ENCODE peak calls at places on chromosomes 6 and 20, in ten cellular contexts. One of them, this sample, is unnamed.

GRCh38 chr6:126550323-126550722 is 210.4 kb downstream of the CENPW start:
- DNase-seq in fibroblast of mammary gland: no peak
- DNase-seq in fibroblast of pulmonary artery: no peak
- DNase-seq in mucosa of descending colon: no peak
- DNase-seq in neural crest cell: no peak
- DNase-seq in RWPE1: no peak
- DNase-seq in endothelial cell of umbilical vein: no peak
- DNase-seq in heart right ventricle: no peak
- DNase-seq in HCT116: no peak
- DNase-seq in lower lobe of right lung: no peak
- DNase-seq in this sample: no peak

GRCh38 chr20:23649242-23649641 is 11.5 kb upstream of the CST3 start:
- DNase-seq in fibroblast of mammary gland: no peak
- DNase-seq in fibroblast of pulmonary artery: no peak
- DNase-seq in mucosa of descending colon: no peak
- DNase-seq in neural crest cell: no peak
- DNase-seq in RWPE1: no peak
- DNase-seq in endothelial cell of umbilical vein: no peak
- DNase-seq in heart right ventricle: no peak
- DNase-seq in HCT116: no peak
- DNase-seq in lower lobe of right lung: no peak
- DNase-seq in this sample: no peak

GRCh38 chr20:50826121-50826520 is 31.3 kb downstream of the BCAS4 start:
- DNase-seq in fibroblast of mammary gland: peak; percentile 51
- DNase-seq in fibroblast of pulmonary artery: no peak
- DNase-seq in mucosa of descending colon: no peak
- DNase-seq in neural crest cell: no peak
- DNase-seq in RWPE1: no peak
- DNase-seq in endothelial cell of umbilical vein: no peak
- DNase-seq in heart right ventricle: no peak
- DNase-seq in HCT116: no peak
- DNase-seq in lower lobe of right lung: no peak
- DNase-seq in this sample: no peak

GRCh38 chr20:54197621-54198604 is 10.0 kb upstream of the PFDN4 start:
- DNase-seq in fibroblast of mammary gland: peak; percentile 74
- DNase-seq in fibroblast of pulmonary artery: peak; percentile 80
- DNase-seq in mucosa of descending colon: no peak
- DNase-seq in neural crest cell: no peak
- DNase-seq in RWPE1: peak; percentile 78
- DNase-seq in endothelial cell of umbilical vein: no peak
- DNase-seq in heart right ventricle: no peak
- DNase-seq in HCT116: no peak
- DNase-seq in lower lobe of right lung: no peak
- DNase-seq in this sample: peak; percentile 74

GRCh38 chr6:150004101-150004782 is 21.1 kb downstream of the RAET1L start:
- DNase-seq in fibroblast of mammary gland: no peak
- DNase-seq in fibroblast of pulmonary artery: no peak
- DNase-seq in mucosa of descending colon: no peak
- DNase-seq in neural crest cell: no peak
- DNase-seq in RWPE1: no peak
- DNase-seq in endothelial cell of umbilical vein: no peak
- DNase-seq in heart right ventricle: no peak
- DNase-seq in HCT116: no peak
- DNase-seq in lower lobe of right lung: no peak
- DNase-seq in this sample: no peak

GRCh38 chr20:25223179-25223661 is 24.7 kb upstream of the PYGB start:
- DNase-seq in fibroblast of mammary gland: peak; percentile 74
- DNase-seq in fibroblast of pulmonary artery: peak; percentile 90
- DNase-seq in mucosa of descending colon: peak; percentile 66
- DNase-seq in neural crest cell: no peak
- DNase-seq in RWPE1: peak; percentile 96
- DNase-seq in endothelial cell of umbilical vein: peak; percentile 61
- DNase-seq in heart right ventricle: no peak
- DNase-seq in HCT116: peak; percentile 76
- DNase-seq in lower lobe of right lung: no peak
- DNase-seq in this sample: peak; percentile 66

GRCh38 chr20:49318430-49319203 is 40.8 kb upstream of the ZNFX1 start:
- DNase-seq in fibroblast of mammary gland: no peak
- DNase-seq in fibroblast of pulmonary artery: no peak
- DNase-seq in mucosa of descending colon: no peak
- DNase-seq in neural crest cell: no peak
- DNase-seq in RWPE1: no peak
- DNase-seq in endothelial cell of umbilical vein: no peak
- DNase-seq in heart right ventricle: no peak
- DNase-seq in HCT116: no peak
- DNase-seq in lower lobe of right lung: peak; percentile 54
- DNase-seq in this sample: no peak

GRCh38 chr20:63011798-63012197 is 5.0 kb upstream of the BHLHE23 start:
- DNase-seq in fibroblast of mammary gland: no peak
- DNase-seq in fibroblast of pulmonary artery: no peak
- DNase-seq in mucosa of descending colon: no peak
- DNase-seq in neural crest cell: no peak
- DNase-seq in RWPE1: no peak
- DNase-seq in endothelial cell of umbilical vein: no peak
- DNase-seq in heart right ventricle: no peak
- DNase-seq in HCT116: no peak
- DNase-seq in lower lobe of right lung: no peak
- DNase-seq in this sample: no peak

GRCh38 chr6:1267057-1267732 is 44.7 kb upstream of the FOXQ1 start:
- DNase-seq in fibroblast of mammary gland: peak; percentile 36
- DNase-seq in fibroblast of pulmonary artery: no peak
- DNase-seq in mucosa of descending colon: no peak
- DNase-seq in neural crest cell: no peak
- DNase-seq in RWPE1: peak; percentile 80
- DNase-seq in endothelial cell of umbilical vein: no peak
- DNase-seq in heart right ventricle: no peak
- DNase-seq in HCT116: no peak
- DNase-seq in lower lobe of right lung: no peak
- DNase-seq in this sample: peak; percentile 28

DNA sequence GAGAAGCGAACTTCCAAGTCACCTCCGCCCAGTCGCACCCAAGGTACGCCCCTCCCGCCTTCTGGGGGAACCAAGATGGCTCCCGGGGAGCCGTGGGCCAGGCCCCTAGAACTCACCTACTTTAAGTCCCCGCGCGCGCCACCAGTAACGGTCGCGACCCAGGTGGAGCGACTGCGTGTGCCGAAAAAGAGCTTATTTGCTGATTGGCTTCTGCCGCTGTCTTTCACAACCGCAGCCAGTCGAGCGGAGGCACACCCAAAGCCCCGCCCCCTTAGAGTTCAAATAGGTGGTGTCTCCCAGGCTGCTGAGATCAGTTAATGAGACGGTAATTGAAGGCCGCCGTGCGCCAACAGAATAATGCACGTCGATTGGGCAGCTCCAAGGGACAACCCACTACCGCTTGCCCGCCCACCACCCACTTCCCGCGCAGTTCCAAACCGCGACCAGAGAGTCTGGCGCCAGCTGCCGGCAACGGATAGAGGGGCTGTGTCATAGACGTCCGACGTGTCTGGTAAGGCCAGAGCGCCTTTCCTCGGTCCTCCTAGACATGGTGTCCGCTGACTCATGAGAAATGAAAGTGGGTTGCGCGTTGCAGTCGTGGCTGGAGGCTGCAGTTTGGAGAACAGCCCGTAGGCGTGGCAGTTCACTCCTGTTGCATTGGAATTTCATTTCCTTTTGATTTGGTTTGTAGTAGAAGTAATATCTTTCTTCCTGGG is at the start of gene MDC1:
- DNase-seq in fibroblast of mammary gland: peak; percentile 100
- DNase-seq in fibroblast of pulmonary artery: peak; percentile 100
- DNase-seq in mucosa of descending colon: peak; percentile 99
- DNase-seq in neural crest cell: peak; percentile 92
- DNase-seq in RWPE1: peak; percentile 96
- DNase-seq in endothelial cell of umbilical vein: peak; percentile 100
- DNase-seq in heart right ventricle: peak; percentile 100
- DNase-seq in HCT116: peak; percentile 100
- DNase-seq in lower lobe of right lung: peak; percentile 100
- DNase-seq in this sample: peak; percentile 99
- TF ChIP-seq CTCF in fibroblast of mammary gland: peak; percentile 11
- TF ChIP-seq CTCF in fibroblast of pulmonary artery: peak; percentile 33
- TF ChIP-seq CTCF in mucosa of descending colon: peak; percentile 52
- TF ChIP-seq CTCF in neural crest cell: peak; percentile 52
- TF ChIP-seq CTCF in RWPE1: no peak
- TF ChIP-seq CTCF in endothelial cell of umbilical vein: no peak
- TF ChIP-seq CTCF in heart right ventricle: peak; percentile 44
- TF ChIP-seq CTCF in HCT116: no peak
- TF ChIP-seq CTCF in lower lobe of right lung: peak; percentile 59
- TF ChIP-seq CTCF in this sample: no peak

GRCh38 chr20:46307139-46307998 is 929 bp downstream of the CDH22 start:
- DNase-seq in fibroblast of mammary gland: peak; percentile 48
- DNase-seq in fibroblast of pulmonary artery: peak; percentile 48
- DNase-seq in mucosa of descending colon: peak; percentile 68
- DNase-seq in neural crest cell: peak; percentile 51
- DNase-seq in RWPE1: peak; percentile 87
- DNase-seq in endothelial cell of umbilical vein: peak; percentile 22
- DNase-seq in heart right ventricle: no peak
- DNase-seq in HCT116: no peak
- DNase-seq in lower lobe of right lung: peak; percentile 72
- DNase-seq in this sample: peak; percentile 85

GRCh38 chr20:46309945-46310344 is 1.6 kb upstream of the CDH22 start:
- DNase-seq in fibroblast of mammary gland: no peak
- DNase-seq in fibroblast of pulmonary artery: no peak
- DNase-seq in mucosa of descending colon: no peak
- DNase-seq in neural crest cell: no peak
- DNase-seq in RWPE1: no peak
- DNase-seq in endothelial cell of umbilical vein: no peak
- DNase-seq in heart right ventricle: no peak
- DNase-seq in HCT116: no peak
- DNase-seq in lower lobe of right lung: no peak
- DNase-seq in this sample: no peak

GRCh38 chr20:46307999-46308257 is 370 bp downstream of the CDH22 start:
- DNase-seq in fibroblast of mammary gland: no peak
- DNase-seq in fibroblast of pulmonary artery: no peak
- DNase-seq in mucosa of descending colon: no peak
- DNase-seq in neural crest cell: no peak
- DNase-seq in RWPE1: no peak
- DNase-seq in endothelial cell of umbilical vein: no peak
- DNase-seq in heart right ventricle: no peak
- DNase-seq in HCT116: no peak
- DNase-seq in lower lobe of right lung: no peak
- DNase-seq in this sample: no peak

GRCh38 chr20:46306743-46307138 is 1.6 kb downstream of the CDH22 start:
- DNase-seq in fibroblast of mammary gland: no peak
- DNase-seq in fibroblast of pulmonary artery: no peak
- DNase-seq in mucosa of descending colon: no peak
- DNase-seq in neural crest cell: no peak
- DNase-seq in RWPE1: no peak
- DNase-seq in endothelial cell of umbilical vein: no peak
- DNase-seq in heart right ventricle: no peak
- DNase-seq in HCT116: no peak
- DNase-seq in lower lobe of right lung: no peak
- DNase-seq in this sample: no peak

DNA sequence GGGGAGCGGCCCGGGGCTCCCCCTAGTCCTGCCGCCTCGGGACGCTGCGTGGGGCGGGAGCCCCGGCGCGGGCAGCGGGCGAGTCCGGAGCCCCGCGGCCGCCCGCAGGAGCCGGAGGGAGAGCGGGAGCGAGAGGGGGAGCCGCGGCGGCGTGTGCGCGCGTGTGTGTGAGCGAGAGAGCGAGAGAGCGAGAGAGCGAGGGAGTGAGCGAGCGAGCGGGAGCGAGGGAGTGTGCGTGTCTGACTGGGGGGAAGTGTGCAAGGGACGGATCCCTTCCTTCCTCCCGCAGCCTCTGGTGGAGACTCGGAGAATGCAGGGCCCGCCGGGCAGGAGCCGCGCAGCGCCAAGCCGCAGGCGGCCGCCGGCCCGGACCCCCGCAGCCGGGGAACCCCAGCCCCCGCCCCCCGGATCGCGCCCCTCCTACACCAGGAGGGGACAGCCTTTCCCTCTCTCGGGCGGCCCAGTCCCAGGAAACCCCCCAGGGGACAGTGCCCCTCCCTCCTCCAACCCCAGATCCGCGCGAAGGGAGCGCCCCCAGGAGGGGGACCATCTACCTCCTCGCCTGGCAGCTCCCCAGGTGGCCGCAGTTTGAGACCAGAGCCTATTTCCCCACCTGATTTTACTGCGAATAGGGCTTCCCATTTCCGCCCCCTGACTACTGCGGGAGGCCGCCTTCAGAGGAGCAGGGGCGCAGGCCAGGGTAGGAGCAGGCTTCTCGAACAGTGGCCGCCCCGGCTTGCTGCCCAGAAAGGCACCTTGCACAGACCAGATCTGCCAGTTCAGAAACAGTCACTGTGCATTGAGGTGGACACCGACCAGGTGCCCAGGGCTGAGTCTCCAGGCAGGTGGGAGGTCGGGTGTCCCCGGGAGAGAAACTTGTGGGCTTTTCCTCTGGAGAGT is at the start of gene CDH22:
- DNase-seq in fibroblast of mammary gland: peak; percentile 26
- DNase-seq in fibroblast of pulmonary artery: peak; percentile 43
- DNase-seq in mucosa of descending colon: no peak
- DNase-seq in neural crest cell: peak; percentile 57
- DNase-seq in RWPE1: peak; percentile 77
- DNase-seq in endothelial cell of umbilical vein: peak; percentile 27
- DNase-seq in heart right ventricle: peak; percentile 23
- DNase-seq in HCT116: peak; percentile 22
- DNase-seq in lower lobe of right lung: peak; percentile 56
- DNase-seq in this sample: peak; percentile 79
- TF ChIP-seq CTCF in fibroblast of mammary gland: no peak
- TF ChIP-seq CTCF in fibroblast of pulmonary artery: peak; percentile 25
- TF ChIP-seq CTCF in mucosa of descending colon: no peak
- TF ChIP-seq CTCF in neural crest cell: peak; percentile 63
- TF ChIP-seq CTCF in RWPE1: peak; percentile 81
- TF ChIP-seq CTCF in endothelial cell of umbilical vein: peak; percentile 10
- TF ChIP-seq CTCF in heart right ventricle: peak; percentile 40
- TF ChIP-seq CTCF in HCT116: peak; percentile 77
- TF ChIP-seq CTCF in lower lobe of right lung: no peak
- TF ChIP-seq CTCF in this sample: peak; percentile 69

GRCh38 chr6:29602564-29603361 is 17.8 kb downstream of the OR2H2 start:
- DNase-seq in fibroblast of mammary gland: no peak
- DNase-seq in fibroblast of pulmonary artery: peak; percentile 28
- DNase-seq in mucosa of descending colon: no peak
- DNase-seq in neural crest cell: peak; percentile 34
- DNase-seq in RWPE1: peak; percentile 13
- DNase-seq in endothelial cell of umbilical vein: no peak
- DNase-seq in heart right ventricle: no peak
- DNase-seq in HCT116: peak; percentile 6
- DNase-seq in lower lobe of right lung: no peak
- DNase-seq in this sample: peak; percentile 42
- TF ChIP-seq CTCF in fibroblast of mammary gland: peak; percentile 23
- TF ChIP-seq CTCF in fibroblast of pulmonary artery: peak; percentile 32
- TF ChIP-seq CTCF in mucosa of descending colon: no peak
- TF ChIP-seq CTCF in neural crest cell: peak; percentile 51
- TF ChIP-seq CTCF in RWPE1: no peak
- TF ChIP-seq CTCF in endothelial cell of umbilical vein: no peak
- TF ChIP-seq CTCF in heart right ventricle: peak; percentile 10
- TF ChIP-seq CTCF in HCT116: no peak
- TF ChIP-seq CTCF in lower lobe of right lung: no peak
- TF ChIP-seq CTCF in this sample: peak; percentile 19

DNA sequence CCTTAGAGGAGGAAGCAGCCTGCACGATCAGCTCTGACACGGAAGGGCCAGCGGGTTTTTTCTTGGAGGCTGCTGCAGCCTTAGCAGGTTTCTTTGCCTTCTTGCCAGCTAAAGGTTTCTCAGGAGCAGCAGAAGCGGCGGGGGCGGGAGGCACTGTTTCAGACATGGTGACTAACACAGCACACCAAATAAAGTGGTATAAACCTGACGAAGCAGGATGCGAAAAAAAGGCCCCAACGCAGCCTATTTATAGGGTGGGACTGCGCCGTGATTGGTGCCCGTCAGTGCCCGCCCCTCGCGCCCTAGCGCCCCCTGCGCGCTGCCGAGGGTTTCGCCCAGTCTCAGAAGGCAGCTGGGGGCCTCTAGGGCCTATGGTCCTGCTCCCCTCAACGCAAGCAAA is 55.0 kb downstream of the TRIM38 start:
- DNase-seq in fibroblast of mammary gland: peak; percentile 94
- DNase-seq in fibroblast of pulmonary artery: peak; percentile 92
- DNase-seq in mucosa of descending colon: peak; percentile 47
- DNase-seq in neural crest cell: no peak
- DNase-seq in RWPE1: peak; percentile 81
- DNase-seq in endothelial cell of umbilical vein: peak; percentile 87
- DNase-seq in heart right ventricle: peak; percentile 78
- DNase-seq in HCT116: no peak
- DNase-seq in lower lobe of right lung: peak; percentile 61
- DNase-seq in this sample: peak; percentile 80
- TF ChIP-seq CTCF in fibroblast of mammary gland: peak; percentile 60
- TF ChIP-seq CTCF in fibroblast of pulmonary artery: peak; percentile 57
- TF ChIP-seq CTCF in mucosa of descending colon: no peak
- TF ChIP-seq CTCF in neural crest cell: no peak
- TF ChIP-seq CTCF in RWPE1: peak; percentile 56
- TF ChIP-seq CTCF in endothelial cell of umbilical vein: peak; percentile 65
- TF ChIP-seq CTCF in heart right ventricle: peak; percentile 58
- TF ChIP-seq CTCF in HCT116: no peak
- TF ChIP-seq CTCF in lower lobe of right lung: peak; percentile 25
- TF ChIP-seq CTCF in this sample: peak; percentile 23

This sample was measured in Calu3.